ENCODE peak calls at places on chromosomes 7 and 10, in four cellular contexts. One of them, this sample, is unnamed.
A peak's percentile ranks its signal among the peaks of the same experiment; 100 is the strongest.

GRCh38 chr10:113020838-113021237 is 70.8 kb downstream of the TCF7L2 start:
- DNase-seq in mammary epithelial cell: no peak
- DNase-seq in ovary: no peak
- DNase-seq in fibroblast of pulmonary artery: peak; percentile 44
- DNase-seq in this sample: no peak

GRCh38 chr7:116771640-116772039 is 90.7 kb upstream of the CAPZA2 start:
- DNase-seq in mammary epithelial cell: no peak
- DNase-seq in ovary: no peak
- DNase-seq in fibroblast of pulmonary artery: no peak
- DNase-seq in this sample: no peak

GRCh38 chr10:36621346-36621745 is 504.1 kb upstream of the ANKRD30A start:
- DNase-seq in mammary epithelial cell: no peak
- DNase-seq in ovary: no peak
- DNase-seq in fibroblast of pulmonary artery: peak; percentile 17
- DNase-seq in this sample: peak; percentile 23

GRCh38 chr10:77604941-77605351 is 32.7 kb downstream of the KCNMA1 start:
- DNase-seq in mammary epithelial cell: no peak
- DNase-seq in ovary: no peak
- DNase-seq in fibroblast of pulmonary artery: no peak
- DNase-seq in this sample: no peak

GRCh38 chr7:1174881-1175596 is 15.0 kb upstream of the ZFAND2A start:
- DNase-seq in mammary epithelial cell: no peak
- DNase-seq in ovary: no peak
- DNase-seq in fibroblast of pulmonary artery: no peak
- DNase-seq in this sample: no peak

GRCh38 chr10:98410759-98411158 is 4.2 kb downstream of the PYROXD2 start:
- DNase-seq in mammary epithelial cell: no peak
- DNase-seq in ovary: no peak
- DNase-seq in fibroblast of pulmonary artery: no peak
- DNase-seq in this sample: no peak

GRCh38 chr7:38374507-38374906 is 101.1 kb upstream of the TARP start:
- DNase-seq in mammary epithelial cell: no peak
- DNase-seq in ovary: no peak
- DNase-seq in fibroblast of pulmonary artery: peak; percentile 63
- DNase-seq in this sample: no peak

GRCh38 chr7:34339061-34339526 is 318.9 kb upstream of the NPSR1 start:
- DNase-seq in mammary epithelial cell: peak; percentile 72
- DNase-seq in ovary: no peak
- DNase-seq in fibroblast of pulmonary artery: peak; percentile 23
- DNase-seq in this sample: peak; percentile 80

GRCh38 chr10:96502561-96503267 is 11.0 kb downstream of the TLL2 start:
- DNase-seq in mammary epithelial cell: peak; percentile 57
- DNase-seq in ovary: no peak
- DNase-seq in fibroblast of pulmonary artery: no peak
- DNase-seq in this sample: peak; percentile 82

GRCh38 chr7:150901160-150902035 is 49.1 kb downstream of the AOC1 start:
- DNase-seq in mammary epithelial cell: no peak
- DNase-seq in ovary: no peak
- DNase-seq in fibroblast of pulmonary artery: no peak
- DNase-seq in this sample: no peak

GRCh38 chr10:112872728-112873127 is 77.3 kb upstream of the TCF7L2 start:
- DNase-seq in mammary epithelial cell: no peak
- DNase-seq in ovary: no peak
- DNase-seq in fibroblast of pulmonary artery: no peak
- DNase-seq in this sample: no peak

GRCh38 chr10:43888551-43888950 is 239.9 kb upstream of the ZNF32 start:
- DNase-seq in mammary epithelial cell: peak; percentile 24
- DNase-seq in ovary: no peak
- DNase-seq in fibroblast of pulmonary artery: peak; percentile 88
- DNase-seq in this sample: no peak

GRCh38 chr7:73633844-73634243 is 9.5 kb upstream of the MLXIPL start:
- DNase-seq in mammary epithelial cell: no peak
- DNase-seq in ovary: no peak
- DNase-seq in fibroblast of pulmonary artery: no peak
- DNase-seq in this sample: no peak

GRCh38 chr7:5699467-5699866 is 82.0 kb downstream of the RNF216 start:
- DNase-seq in mammary epithelial cell: no peak
- DNase-seq in ovary: no peak
- DNase-seq in fibroblast of pulmonary artery: peak; percentile 24
- DNase-seq in this sample: no peak

GRCh38 chr10:5594271-5595036 is 69.7 kb downstream of the CALML3 start:
- DNase-seq in mammary epithelial cell: no peak
- DNase-seq in ovary: no peak
- DNase-seq in fibroblast of pulmonary artery: peak; percentile 36
- DNase-seq in this sample: no peak

GRCh38 chr7:41910916-41911315 is 208.0 kb upstream of the INHBA start:
- DNase-seq in mammary epithelial cell: peak; percentile 25
- DNase-seq in ovary: no peak
- DNase-seq in fibroblast of pulmonary artery: no peak
- DNase-seq in this sample: peak; percentile 41

GRCh38 chr7:100220833-100221718 is 1.3 kb downstream of the PVRIG start:
- DNase-seq in mammary epithelial cell: no peak
- DNase-seq in ovary: no peak
- DNase-seq in fibroblast of pulmonary artery: no peak
- DNase-seq in this sample: no peak

GRCh38 chr7:96920713-96921112 is 84.6 kb upstream of the DLX6 start:
- DNase-seq in mammary epithelial cell: no peak
- DNase-seq in ovary: no peak
- DNase-seq in fibroblast of pulmonary artery: no peak
- DNase-seq in this sample: peak; percentile 48

GRCh38 chr10:131453772-131454634 is 142.5 kb upstream of the TCERG1L start:
- DNase-seq in mammary epithelial cell: no peak
- DNase-seq in ovary: peak; percentile 84
- DNase-seq in fibroblast of pulmonary artery: peak; percentile 15
- DNase-seq in this sample: peak; percentile 61

GRCh38 chr10:132938472-132939329 is 3.7 kb downstream of the CFAP46 start:
- DNase-seq in mammary epithelial cell: no peak
- DNase-seq in ovary: no peak
- DNase-seq in fibroblast of pulmonary artery: no peak
- DNase-seq in this sample: no peak

GRCh38 chr7:16851829-16852228 is 30.0 kb downstream of the AGR3 start:
- DNase-seq in mammary epithelial cell: no peak
- DNase-seq in ovary: no peak
- DNase-seq in fibroblast of pulmonary artery: no peak
- DNase-seq in this sample: peak; percentile 10

GRCh38 chr7:16850772-16851466 is 30.9 kb downstream of the AGR3 start:
- DNase-seq in mammary epithelial cell: no peak
- DNase-seq in ovary: no peak
- DNase-seq in fibroblast of pulmonary artery: no peak
- DNase-seq in this sample: no peak

GRCh38 chr7:16846611-16847165 is 35.1 kb downstream of the AGR3 start:
- DNase-seq in mammary epithelial cell: peak; percentile 1
- DNase-seq in ovary: no peak
- DNase-seq in fibroblast of pulmonary artery: no peak
- DNase-seq in this sample: peak; percentile 44

GRCh38 chr7:16847381-16847860 is 34.4 kb downstream of the AGR3 start:
- DNase-seq in mammary epithelial cell: peak; percentile 44
- DNase-seq in ovary: no peak
- DNase-seq in fibroblast of pulmonary artery: peak; percentile 2
- DNase-seq in this sample: peak; percentile 45

DNA sequence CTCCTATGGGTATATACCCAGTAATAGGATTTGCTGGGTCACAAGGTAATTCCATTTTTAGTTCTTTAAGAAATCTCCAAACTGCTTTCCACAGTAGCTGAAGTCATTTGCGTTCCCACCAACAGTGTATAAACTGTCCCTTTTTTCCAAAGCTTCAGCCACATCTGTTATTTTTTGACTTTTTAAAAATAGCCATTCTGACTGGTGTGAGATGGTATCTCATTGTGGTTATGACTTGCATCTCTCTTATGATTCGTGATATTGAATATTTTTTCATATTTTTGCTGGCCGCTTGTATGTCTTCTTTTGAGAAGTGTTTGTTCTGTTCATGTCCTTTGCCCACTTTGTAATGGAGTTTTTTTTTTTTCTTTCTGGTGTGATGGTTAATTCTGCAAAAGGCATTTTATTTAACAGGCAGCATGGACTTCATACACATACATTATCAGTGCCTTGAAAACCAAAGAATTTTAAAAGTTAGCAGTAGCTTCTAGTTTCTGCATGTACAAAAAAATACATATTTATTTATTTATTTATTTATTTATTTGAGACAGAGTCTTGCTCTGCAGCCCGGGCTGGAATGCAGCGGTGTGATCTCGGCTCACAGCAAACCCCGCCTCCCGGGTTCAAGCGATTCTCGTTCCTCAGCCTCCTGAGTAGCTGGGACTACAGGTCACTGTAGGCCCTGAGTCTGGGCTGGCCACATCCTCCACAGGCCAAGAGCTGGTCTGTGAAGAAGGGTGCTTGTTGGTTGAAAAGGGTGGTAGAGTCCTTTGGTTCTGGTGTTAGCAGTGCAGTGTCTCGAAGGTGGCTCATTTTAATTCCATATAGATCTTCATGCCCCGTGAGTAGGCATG is 32.3 kb downstream of the AGR3 start:
- DNase-seq in mammary epithelial cell: no peak
- DNase-seq in ovary: no peak
- DNase-seq in fibroblast of pulmonary artery: no peak
- DNase-seq in this sample: no peak
- H3K4me3 ChIP-seq in mammary epithelial cell: no peak overlapping the region
- H3K4me3 ChIP-seq in ovary: no peak overlapping the region
- H3K4me3 ChIP-seq in fibroblast of pulmonary artery: no peak overlapping the region
- H3K4me3 ChIP-seq in this sample: no peak overlapping the region

GRCh38 chr7:27141591-27142561 is 1.6 kb downstream of the HOXA5 start:
- DNase-seq in mammary epithelial cell: peak; percentile 61
- DNase-seq in ovary: no peak
- DNase-seq in fibroblast of pulmonary artery: no peak
- DNase-seq in this sample: no peak

GRCh38 chr7:27144799-27145166 is 1.3 kb upstream of the HOXA5 start:
- DNase-seq in mammary epithelial cell: peak; percentile 62
- DNase-seq in ovary: no peak
- DNase-seq in fibroblast of pulmonary artery: no peak
- DNase-seq in this sample: no peak

GRCh38 chr7:27143950-27144798 is 693 bp upstream of the HOXA5 start:
- DNase-seq in mammary epithelial cell: peak; percentile 57
- DNase-seq in ovary: no peak
- DNase-seq in fibroblast of pulmonary artery: no peak
- DNase-seq in this sample: no peak

GRCh38 chr7:27142562-27143021 is 889 bp downstream of the HOXA5 start:
- DNase-seq in mammary epithelial cell: peak; percentile 44
- DNase-seq in ovary: no peak
- DNase-seq in fibroblast of pulmonary artery: no peak
- DNase-seq in this sample: no peak

GRCh38 chr7:27143022-27143949 is at the start of gene HOXA5:
- DNase-seq in mammary epithelial cell: peak; percentile 99
- DNase-seq in ovary: no peak
- DNase-seq in fibroblast of pulmonary artery: peak; percentile 84
- DNase-seq in this sample: peak; percentile 95
- TF ChIP-seq CTCF in mammary epithelial cell: peak; percentile 91
- TF ChIP-seq CTCF in ovary: no peak
- TF ChIP-seq CTCF in fibroblast of pulmonary artery: peak; percentile 9
- TF ChIP-seq CTCF in this sample: peak; percentile 52

DNA sequence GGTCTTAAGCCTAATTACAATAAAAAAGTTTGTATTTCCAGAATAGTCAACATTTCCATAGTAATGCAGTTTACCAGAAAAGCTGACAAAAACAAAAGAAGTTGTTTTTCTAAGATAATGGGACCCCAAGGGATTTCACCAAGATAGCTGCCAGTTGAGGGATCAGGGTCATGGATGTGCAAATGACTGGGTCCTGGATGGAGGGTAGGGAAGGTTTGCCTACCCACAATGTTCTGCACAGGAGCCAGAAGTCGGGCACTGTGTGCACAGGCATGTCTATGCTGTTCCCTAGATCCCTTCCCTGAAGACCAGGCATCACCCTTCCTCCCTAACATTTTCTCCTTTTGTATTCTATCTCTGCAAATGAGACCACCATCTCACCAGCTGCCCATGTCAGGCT is 94.1 kb upstream of the FAM133B start:
- DNase-seq in mammary epithelial cell: no peak
- DNase-seq in ovary: no peak
- DNase-seq in fibroblast of pulmonary artery: no peak
- DNase-seq in this sample: no peak
- H3K4me3 ChIP-seq in mammary epithelial cell: no peak overlapping the region
- H3K4me3 ChIP-seq in ovary: no peak overlapping the region
- H3K4me3 ChIP-seq in fibroblast of pulmonary artery: no peak overlapping the region
- H3K4me3 ChIP-seq in this sample: no peak overlapping the region

DNA sequence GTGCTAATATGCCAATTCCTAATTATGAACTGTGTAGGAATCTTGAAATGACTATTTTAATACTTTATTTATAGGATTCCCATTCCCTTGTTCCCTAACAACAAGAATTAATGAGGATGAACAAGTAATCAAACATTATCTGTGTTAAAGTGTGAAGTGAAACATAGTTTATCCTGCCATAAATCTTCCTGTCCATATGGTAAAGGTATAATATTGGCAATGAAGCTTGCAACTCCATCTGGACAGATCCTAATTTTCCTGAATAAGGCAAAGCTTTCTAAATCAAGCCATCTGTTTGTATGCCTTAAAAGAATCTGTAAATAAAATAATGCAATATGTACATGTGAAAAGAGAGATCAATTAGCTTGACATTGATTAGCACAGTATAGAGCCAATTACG is 529.0 kb downstream of the ANKRD7 start:
- DNase-seq in mammary epithelial cell: no peak
- DNase-seq in ovary: no peak
- DNase-seq in fibroblast of pulmonary artery: no peak
- DNase-seq in this sample: no peak
- TF ChIP-seq CTCF in mammary epithelial cell: no peak
- TF ChIP-seq CTCF in ovary: no peak
- TF ChIP-seq CTCF in fibroblast of pulmonary artery: no peak
- TF ChIP-seq CTCF in this sample: no peak

GRCh38 chr7:25860882-25861228 is 291.1 kb upstream of the NFE2L3 start:
- DNase-seq in mammary epithelial cell: no peak
- DNase-seq in ovary: no peak
- DNase-seq in fibroblast of pulmonary artery: no peak
- DNase-seq in this sample: no peak
- H3K4me3 ChIP-seq in mammary epithelial cell: no peak overlapping the region
- H3K4me3 ChIP-seq in ovary: no peak overlapping the region
- H3K4me3 ChIP-seq in fibroblast of pulmonary artery: no peak overlapping the region
- H3K4me3 ChIP-seq in this sample: peak overlapping the region; percentile 36

This sample was measured in epithelial cell of esophagus.